ENCODE peak calls at places on chromosome 6, in eight cellular contexts. One of them, this sample, is unnamed.

GRCh38 chr6:155472886-155473285 is 17.2 kb upstream of the NOX3 start:
- DNase-seq in uterus: no peak
- DNase-seq in IMR-90: peak; percentile 64
- DNase-seq in GM06990: no peak
- DNase-seq in cardiac fibroblast: peak; percentile 72
- DNase-seq in HepG2: no peak
- DNase-seq in MCF 10A: no peak
- DNase-seq in AG10803: peak; percentile 66
- DNase-seq in this sample: no peak

GRCh38 chr6:133610974-133611373 is 277.9 kb upstream of the TCF21 start:
- DNase-seq in uterus: no peak
- DNase-seq in IMR-90: no peak
- DNase-seq in GM06990: no peak
- DNase-seq in cardiac fibroblast: peak; percentile 61
- DNase-seq in HepG2: no peak
- DNase-seq in MCF 10A: no peak
- DNase-seq in AG10803: peak; percentile 22
- DNase-seq in this sample: no peak

GRCh38 chr6:86936834-86937218 is 502 bp upstream of the HTR1E start:
- DNase-seq in uterus: no peak
- DNase-seq in IMR-90: no peak
- DNase-seq in GM06990: no peak
- DNase-seq in cardiac fibroblast: no peak
- DNase-seq in HepG2: no peak
- DNase-seq in MCF 10A: no peak
- DNase-seq in AG10803: no peak
- DNase-seq in this sample: no peak

GRCh38 chr6:119612176-119612870 is 262.8 kb upstream of the MAN1A1 start:
- DNase-seq in uterus: no peak
- DNase-seq in IMR-90: peak; percentile 8
- DNase-seq in GM06990: no peak
- DNase-seq in cardiac fibroblast: peak; percentile 63
- DNase-seq in HepG2: peak; percentile 4
- DNase-seq in MCF 10A: no peak
- DNase-seq in AG10803: peak; percentile 65
- DNase-seq in this sample: no peak

GRCh38 chr6:8059129-8059528 is 5.1 kb downstream of the BLOC1S5 start:
- DNase-seq in uterus: no peak
- DNase-seq in IMR-90: peak; percentile 63
- DNase-seq in GM06990: no peak
- DNase-seq in cardiac fibroblast: peak; percentile 72
- DNase-seq in HepG2: no peak
- DNase-seq in MCF 10A: peak; percentile 16
- DNase-seq in AG10803: peak; percentile 57
- DNase-seq in this sample: no peak

GRCh38 chr6:148419430-148419829 is 76.8 kb downstream of the SASH1 start:
- DNase-seq in uterus: no peak
- DNase-seq in IMR-90: no peak
- DNase-seq in GM06990: no peak
- DNase-seq in cardiac fibroblast: no peak
- DNase-seq in HepG2: no peak
- DNase-seq in MCF 10A: no peak
- DNase-seq in AG10803: no peak
- DNase-seq in this sample: no peak

GRCh38 chr6:109760208-109760607 is 69.1 kb downstream of the FIG4 start:
- DNase-seq in uterus: no peak
- DNase-seq in IMR-90: peak; percentile 33
- DNase-seq in GM06990: no peak
- DNase-seq in cardiac fibroblast: peak; percentile 28
- DNase-seq in HepG2: no peak
- DNase-seq in MCF 10A: peak; percentile 21
- DNase-seq in AG10803: no peak
- DNase-seq in this sample: no peak

GRCh38 chr6:24228681-24229255 is 102.8 kb downstream of the NRSN1 start:
- DNase-seq in uterus: no peak
- DNase-seq in IMR-90: peak; percentile 6
- DNase-seq in GM06990: no peak
- DNase-seq in cardiac fibroblast: peak; percentile 59
- DNase-seq in HepG2: peak; percentile 69
- DNase-seq in MCF 10A: peak; percentile 37
- DNase-seq in AG10803: peak; percentile 60
- DNase-seq in this sample: no peak

GRCh38 chr6:157981395-157982296 is at the start of gene SYNJ2:
- DNase-seq in uterus: peak; percentile 81
- DNase-seq in IMR-90: peak; percentile 83
- DNase-seq in GM06990: peak; percentile 76
- DNase-seq in cardiac fibroblast: peak; percentile 67
- DNase-seq in HepG2: peak; percentile 83
- DNase-seq in MCF 10A: peak; percentile 72
- DNase-seq in AG10803: peak; percentile 77
- DNase-seq in this sample: no peak

GRCh38 chr6:17820055-17820454 is 113.3 kb upstream of the NUP153 start:
- DNase-seq in uterus: no peak
- DNase-seq in IMR-90: peak; percentile 15
- DNase-seq in GM06990: no peak
- DNase-seq in cardiac fibroblast: no peak
- DNase-seq in HepG2: peak; percentile 32
- DNase-seq in MCF 10A: no peak
- DNase-seq in AG10803: no peak
- DNase-seq in this sample: no peak

GRCh38 chr6:108953681-108954080 is 105.5 kb downstream of the ARMC2 start:
- DNase-seq in uterus: no peak
- DNase-seq in IMR-90: peak; percentile 38
- DNase-seq in GM06990: no peak
- DNase-seq in cardiac fibroblast: peak; percentile 50
- DNase-seq in HepG2: no peak
- DNase-seq in MCF 10A: no peak
- DNase-seq in AG10803: peak; percentile 65
- DNase-seq in this sample: no peak

GRCh38 chr6:43634702-43635303 is 837 bp upstream of the MAD2L1BP start:
- DNase-seq in uterus: no peak
- DNase-seq in IMR-90: no peak
- DNase-seq in GM06990: no peak
- DNase-seq in cardiac fibroblast: no peak
- DNase-seq in HepG2: no peak
- DNase-seq in MCF 10A: no peak
- DNase-seq in AG10803: no peak
- DNase-seq in this sample: no peak

GRCh38 chr6:153170511-153170910 is 39.4 kb upstream of the RGS17 start:
- DNase-seq in uterus: no peak
- DNase-seq in IMR-90: peak; percentile 52
- DNase-seq in GM06990: no peak
- DNase-seq in cardiac fibroblast: peak; percentile 84
- DNase-seq in HepG2: no peak
- DNase-seq in MCF 10A: peak; percentile 85
- DNase-seq in AG10803: peak; percentile 53
- DNase-seq in this sample: no peak

DNA sequence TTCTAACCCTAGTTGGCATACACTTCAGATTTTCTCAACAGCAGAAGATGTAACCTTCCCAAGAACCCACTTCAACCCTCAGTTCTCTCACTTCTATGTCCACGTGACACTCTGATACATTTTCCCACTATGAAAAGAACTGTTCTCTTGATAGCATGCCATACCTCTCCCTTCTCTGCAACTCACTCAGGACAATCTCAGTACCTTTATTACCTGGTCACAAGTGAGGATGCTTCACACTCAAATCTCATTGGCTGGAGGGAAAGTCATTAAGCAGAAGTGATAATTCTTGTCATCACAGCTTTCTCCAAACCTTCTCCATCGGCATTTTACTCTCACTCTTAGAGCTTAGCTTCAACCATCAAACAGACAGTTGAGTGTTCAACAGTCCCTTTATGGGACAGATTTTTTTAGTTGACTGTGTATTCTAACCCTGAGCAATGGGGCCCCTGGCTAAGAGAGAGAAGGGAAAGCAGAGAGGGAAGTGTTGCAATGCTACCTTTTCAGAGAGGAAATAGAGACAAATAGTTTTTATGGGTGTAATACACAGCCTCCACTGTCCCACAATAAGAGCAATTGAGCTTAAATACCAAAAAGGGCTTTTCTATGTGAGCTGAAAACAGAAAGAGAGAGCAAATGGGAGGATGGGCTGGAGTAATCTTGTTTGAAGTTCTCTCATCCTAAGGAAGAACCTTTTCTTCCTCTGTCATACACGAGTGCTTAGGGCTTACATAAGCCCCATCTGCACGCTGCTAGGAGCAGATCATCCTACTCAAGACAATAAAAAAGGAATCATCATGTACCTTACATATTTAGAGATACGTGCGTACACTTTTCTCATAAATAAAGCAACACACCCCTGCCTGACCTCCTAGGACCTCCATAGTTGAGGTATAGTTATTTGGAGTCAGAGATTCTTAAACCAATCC is 16.0 kb downstream of the HLA-DPA1 start:
- DNase-seq in uterus: no peak
- DNase-seq in IMR-90: no peak
- DNase-seq in GM06990: no peak
- DNase-seq in cardiac fibroblast: no peak
- DNase-seq in HepG2: no peak
- DNase-seq in MCF 10A: no peak
- DNase-seq in AG10803: no peak
- DNase-seq in this sample: no peak
- TF ChIP-seq CTCF in uterus: no peak
- TF ChIP-seq CTCF in IMR-90: no peak
- TF ChIP-seq CTCF in GM06990: no peak
- TF ChIP-seq CTCF in cardiac fibroblast: no peak
- TF ChIP-seq CTCF in HepG2: no peak
- TF ChIP-seq CTCF in MCF 10A: no peak
- TF ChIP-seq CTCF in AG10803: no peak
- TF ChIP-seq CTCF in this sample: no peak

GRCh38 chr6:69771158-69771906 is 25.5 kb downstream of the LMBRD1 start:
- DNase-seq in uterus: no peak
- DNase-seq in IMR-90: no peak
- DNase-seq in GM06990: no peak
- DNase-seq in cardiac fibroblast: peak; percentile 31
- DNase-seq in HepG2: no peak
- DNase-seq in MCF 10A: no peak
- DNase-seq in AG10803: no peak
- DNase-seq in this sample: no peak

GRCh38 chr6:69763763-69764162 is 33.0 kb downstream of the LMBRD1 start:
- DNase-seq in uterus: no peak
- DNase-seq in IMR-90: no peak
- DNase-seq in GM06990: no peak
- DNase-seq in cardiac fibroblast: no peak
- DNase-seq in HepG2: no peak
- DNase-seq in MCF 10A: no peak
- DNase-seq in AG10803: no peak
- DNase-seq in this sample: no peak

DNA sequence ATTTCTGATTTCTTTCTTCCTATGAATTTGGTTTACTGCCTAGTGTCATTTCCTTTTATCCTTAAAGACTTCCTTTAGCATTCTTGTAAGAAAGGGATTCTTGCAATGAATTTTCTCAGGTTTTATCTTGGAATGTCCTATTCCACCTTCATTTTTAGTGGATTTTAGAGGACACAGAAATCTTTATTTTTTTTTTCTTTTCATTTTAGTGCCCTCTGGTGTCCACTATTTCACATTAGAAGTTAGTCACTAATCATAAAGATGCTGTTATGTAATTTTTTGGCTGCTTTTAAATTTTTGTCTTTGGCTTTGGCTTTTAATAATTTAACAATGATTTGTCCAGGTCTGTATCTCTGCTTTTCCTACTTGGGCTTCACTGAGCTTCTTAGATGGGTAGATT is 28.1 kb downstream of the LMBRD1 start:
- DNase-seq in uterus: no peak
- DNase-seq in IMR-90: no peak
- DNase-seq in GM06990: no peak
- DNase-seq in cardiac fibroblast: peak; percentile 23
- DNase-seq in HepG2: no peak
- DNase-seq in MCF 10A: no peak
- DNase-seq in AG10803: peak; percentile 3
- DNase-seq in this sample: no peak
- TF ChIP-seq CTCF in uterus: no peak
- TF ChIP-seq CTCF in IMR-90: peak; percentile 25
- TF ChIP-seq CTCF in GM06990: no peak
- TF ChIP-seq CTCF in cardiac fibroblast: peak; percentile 28
- TF ChIP-seq CTCF in HepG2: no peak
- TF ChIP-seq CTCF in MCF 10A: no peak
- TF ChIP-seq CTCF in AG10803: peak; percentile 38
- TF ChIP-seq CTCF in this sample: no peak

DNA sequence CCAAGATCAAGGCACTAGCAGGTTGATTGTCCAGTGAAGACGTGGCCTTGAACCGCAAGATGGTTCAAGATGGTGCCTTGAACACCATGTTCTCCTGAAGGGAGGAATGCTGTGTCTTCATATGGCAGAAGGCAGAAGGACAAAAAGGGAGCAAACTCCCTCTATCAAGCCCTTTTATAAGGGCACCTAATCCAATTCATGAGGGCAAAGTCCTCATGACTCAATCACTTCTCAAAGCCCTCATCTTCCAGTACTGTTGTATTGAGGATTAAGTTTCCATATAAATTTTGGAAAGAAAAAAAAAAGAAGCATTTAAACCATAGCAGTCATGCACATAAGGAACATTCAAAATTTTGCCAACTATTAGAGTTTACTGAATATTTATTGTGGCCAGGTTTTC is 29.9 kb upstream of the TSPYL1 start:
- DNase-seq in uterus: no peak
- DNase-seq in IMR-90: no peak
- DNase-seq in GM06990: no peak
- DNase-seq in cardiac fibroblast: no peak
- DNase-seq in HepG2: no peak
- DNase-seq in MCF 10A: no peak
- DNase-seq in AG10803: no peak
- DNase-seq in this sample: no peak
- TF ChIP-seq CTCF in uterus: no peak
- TF ChIP-seq CTCF in IMR-90: no peak
- TF ChIP-seq CTCF in GM06990: no peak
- TF ChIP-seq CTCF in cardiac fibroblast: no peak
- TF ChIP-seq CTCF in HepG2: no peak
- TF ChIP-seq CTCF in MCF 10A: no peak
- TF ChIP-seq CTCF in AG10803: no peak
- TF ChIP-seq CTCF in this sample: no peak

GRCh38 chr6:90859056-90859455 is 272.2 kb upstream of the MAP3K7 start:
- DNase-seq in uterus: no peak
- DNase-seq in IMR-90: no peak
- DNase-seq in GM06990: no peak
- DNase-seq in cardiac fibroblast: no peak
- DNase-seq in HepG2: no peak
- DNase-seq in MCF 10A: no peak
- DNase-seq in AG10803: no peak
- DNase-seq in this sample: no peak
- TF ChIP-seq CTCF in uterus: no peak
- TF ChIP-seq CTCF in IMR-90: no peak
- TF ChIP-seq CTCF in GM06990: no peak
- TF ChIP-seq CTCF in cardiac fibroblast: no peak
- TF ChIP-seq CTCF in HepG2: no peak
- TF ChIP-seq CTCF in MCF 10A: no peak
- TF ChIP-seq CTCF in AG10803: no peak
- TF ChIP-seq CTCF in this sample: no peak

GRCh38 chr6:118288355-118289124 is 259.6 kb upstream of the PLN start:
- DNase-seq in uterus: no peak
- DNase-seq in IMR-90: peak; percentile 52
- DNase-seq in GM06990: no peak
- DNase-seq in cardiac fibroblast: peak; percentile 64
- DNase-seq in HepG2: no peak
- DNase-seq in MCF 10A: peak; percentile 30
- DNase-seq in AG10803: no peak
- DNase-seq in this sample: no peak
- TF ChIP-seq CTCF in uterus: no peak
- TF ChIP-seq CTCF in IMR-90: peak; percentile 47
- TF ChIP-seq CTCF in GM06990: no peak
- TF ChIP-seq CTCF in cardiac fibroblast: peak; percentile 58
- TF ChIP-seq CTCF in HepG2: no peak
- TF ChIP-seq CTCF in MCF 10A: peak; percentile 30
- TF ChIP-seq CTCF in AG10803: peak; percentile 26
- TF ChIP-seq CTCF in this sample: peak; percentile 52

GRCh38 chr6:15327271-15327670 is 81.4 kb downstream of the JARID2 start:
- DNase-seq in uterus: no peak
- DNase-seq in IMR-90: no peak
- DNase-seq in GM06990: peak; percentile 59
- DNase-seq in cardiac fibroblast: peak; percentile 29
- DNase-seq in HepG2: no peak
- DNase-seq in MCF 10A: no peak
- DNase-seq in AG10803: no peak
- DNase-seq in this sample: no peak
- TF ChIP-seq CTCF in uterus: no peak
- TF ChIP-seq CTCF in IMR-90: no peak
- TF ChIP-seq CTCF in GM06990: peak; percentile 52
- TF ChIP-seq CTCF in cardiac fibroblast: peak; percentile 30
- TF ChIP-seq CTCF in HepG2: no peak
- TF ChIP-seq CTCF in MCF 10A: no peak
- TF ChIP-seq CTCF in AG10803: no peak
- TF ChIP-seq CTCF in this sample: no peak